ENCODE peak calls at places on chromosomes 16 and 17, in eight cellular contexts. R, H, M, I, U, P, E and Z are unnamed samples.

GRCh38 chr17:52106638-52107261 is 51.8 kb downstream of the CA10 start:
- DNase-seq in R (no peak), H (peak), M (peak), I (peak), U (peak), P (peak), E (peak), Z (no peak)

GRCh38 chr17:29549169-29549935 is 17.5 kb downstream of the ABHD15 start:
- DNase-seq in R (no peak), H (no peak), M (no peak), I (no peak), U (no peak), P (no peak), E (peak), Z (no peak)

GRCh38 chr17:61872099-61872498 is 8.8 kb upstream of the BRIP1 start:
- DNase-seq in R (no peak), H (no peak), M (no peak), I (no peak), U (no peak), P (no peak), E (no peak), Z (no peak)

GRCh38 chr17:688100-688989 is 26.3 kb downstream of the VPS53 start:
- DNase-seq in R (no peak), H (no peak), M (no peak), I (no peak), U (no peak), P (no peak), E (peak), Z (no peak)

GRCh38 chr17:36697907-36698526 is 96.6 kb downstream of the MRM1 start:
- DNase-seq in R (no peak), H (no peak), M (no peak), I (no peak), U (no peak), P (no peak), E (peak), Z (no peak)

GRCh38 chr17:80519091-80519781 is 25.4 kb upstream of the RPTOR start:
- DNase-seq in R (no peak), H (no peak), M (no peak), I (no peak), U (no peak), P (no peak), E (no peak), Z (no peak)

GRCh38 chr16:89344846-89345577 is 127.5 kb downstream of the ZNF778 start:
- DNase-seq in R (no peak), H (no peak), M (peak), I (no peak), U (no peak), P (no peak), E (no peak), Z (no peak)

GRCh38 chr17:41848788-41849187 is 11.2 kb downstream of the KLHL10 start:
- DNase-seq in R (no peak), H (no peak), M (no peak), I (no peak), U (no peak), P (no peak), E (no peak), Z (no peak)

GRCh38 chr16:68386628-68387027 is 61.7 kb downstream of the SMPD3 start:
- DNase-seq in R (no peak), H (no peak), M (no peak), I (no peak), U (no peak), P (no peak), E (no peak), Z (no peak)

GRCh38 chr17:45687594-45687993 is 96.5 kb upstream of the CRHR1 start:
- DNase-seq in R (no peak), H (no peak), M (no peak), I (no peak), U (no peak), P (no peak), E (no peak), Z (no peak)

GRCh38 chr16:68194263-68194662 is 41.7 kb downstream of the ESRP2 start:
- DNase-seq in R (no peak), H (no peak), M (no peak), I (no peak), U (no peak), P (no peak), E (no peak), Z (peak)

GRCh38 chr17:28338056-28338768 is 2.7 kb downstream of the TNFAIP1 start:
- DNase-seq in R (no peak), H (no peak), M (no peak), I (peak), U (no peak), P (no peak), E (peak), Z (no peak)

GRCh38 chr17:68526548-68526947 is 14.3 kb downstream of the PRKAR1A start:
- DNase-seq in R (no peak), H (no peak), M (no peak), I (no peak), U (no peak), P (no peak), E (no peak), Z (no peak)

GRCh38 chr17:82463881-82464566 is 5.5 kb downstream of the NARF start:
- DNase-seq in R (no peak), H (no peak), M (no peak), I (no peak), U (no peak), P (no peak), E (no peak), Z (no peak)

GRCh38 chr17:75471207-75471606 is 14.8 kb downstream of the TMEM94 start:
- DNase-seq in R (no peak), H (no peak), M (no peak), I (no peak), U (no peak), P (no peak), E (no peak), Z (no peak)

GRCh38 chr17:83079766-83080616 is 582 bp downstream of the METRNL start:
- DNase-seq in R (no peak), H (peak), M (no peak), I (no peak), U (no peak), P (no peak), E (no peak), Z (no peak)

GRCh38 chr17:31561469-31562412 is 170.3 kb downstream of the RAB11FIP4 start:
- DNase-seq in R (no peak), H (no peak), M (no peak), I (peak), U (no peak), P (no peak), E (no peak), Z (no peak)

GRCh38 chr17:45432405-45433113 is at the start of gene ARHGAP27:
- DNase-seq in R (no peak), H (no peak), M (peak), I (peak), U (no peak), P (no peak), E (peak), Z (no peak)

GRCh38 chr17:77632619-77633018 is 325.9 kb upstream of the TNRC6C start:
- DNase-seq in R (no peak), H (no peak), M (no peak), I (no peak), U (no peak), P (no peak), E (no peak), Z (no peak)

GRCh38 chr16:52466998-52467397 is 79.9 kb downstream of the TOX3 start:
- DNase-seq in R (no peak), H (no peak), M (no peak), I (no peak), U (no peak), P (no peak), E (no peak), Z (no peak)

GRCh38 chr16:70679653-70680494 is 6.0 kb downstream of the MTSS2 start:
- DNase-seq in R (no peak), H (peak), M (no peak), I (no peak), U (no peak), P (no peak), E (peak), Z (no peak)